ENCODE peak calls at places on chromosomes 16 and 17, in five cellular contexts. Q, E, B, C and S are unnamed samples.

GRCh38 chr17:43888548-43888947 is 18.8 kb downstream of the MPP2 start:
- DNase-seq in B (no peak), Q (no peak), C (no peak), E (no peak), S (no peak)

GRCh38 chr16:16014329-16015224 is 65.2 kb downstream of the ABCC1 start:
- DNase-seq in E (peak; percentile 93), Q (no peak), C (no peak), B (no peak), S (no peak)

GRCh38 chr16:68015681-68016080 is at the start of gene DPEP2NB:
- DNase-seq in B (no peak), Q (no peak), E (no peak), C (no peak), S (no peak)

GRCh38 chr17:76598004-76598439 is 12.4 kb upstream of the ST6GALNAC2 start:
- DNase-seq in B (no peak), C (no peak), E (peak; percentile 67), Q (no peak), S (no peak)

GRCh38 chr17:574061-574460 is 140.6 kb downstream of the VPS53 start:
- DNase-seq in E (no peak), C (no peak), Q (no peak), B (no peak), S (no peak)

GRCh38 chr17:35596530-35597233 is 9.6 kb downstream of the AP2B1 start:
- DNase-seq in E (no peak), B (no peak), C (peak; percentile 82), Q (no peak), S (no peak)

GRCh38 chr17:8477653-8478441 is 42.2 kb downstream of the NDEL1 start:
- DNase-seq in Q (no peak), E (peak; percentile 30), C (no peak), B (no peak), S (no peak)

GRCh38 chr17:12599185-12599920 is 66.3 kb upstream of the MYOCD start:
- DNase-seq in C (no peak), Q (no peak), B (no peak), E (no peak), S (no peak)

GRCh38 chr17:42780816-42781638 is 617 bp downstream of the WNK4 start:
- DNase-seq in B (no peak), Q (no peak), E (no peak), C (no peak), S (no peak)

GRCh38 chr16:27995378-27995777 is 68.1 kb downstream of the GSG1L start:
- DNase-seq in Q (no peak), E (no peak), B (no peak), C (no peak), S (no peak)

GRCh38 chr16:68356249-68356918 is 45.6 kb downstream of the PRMT7 start:
- DNase-seq in B (no peak), C (no peak), Q (peak; percentile 69), E (no peak), S (no peak)

GRCh38 chr17:4939554-4939803 is 367 bp downstream of the SLC25A11 start:
- DNase-seq in E (no peak), B (no peak), Q (no peak), C (no peak), S (no peak)
- TF ChIP-seq SUZ12 in E (no peak), B (no peak), Q (no peak), C (no peak), S (no peak)

DNA sequence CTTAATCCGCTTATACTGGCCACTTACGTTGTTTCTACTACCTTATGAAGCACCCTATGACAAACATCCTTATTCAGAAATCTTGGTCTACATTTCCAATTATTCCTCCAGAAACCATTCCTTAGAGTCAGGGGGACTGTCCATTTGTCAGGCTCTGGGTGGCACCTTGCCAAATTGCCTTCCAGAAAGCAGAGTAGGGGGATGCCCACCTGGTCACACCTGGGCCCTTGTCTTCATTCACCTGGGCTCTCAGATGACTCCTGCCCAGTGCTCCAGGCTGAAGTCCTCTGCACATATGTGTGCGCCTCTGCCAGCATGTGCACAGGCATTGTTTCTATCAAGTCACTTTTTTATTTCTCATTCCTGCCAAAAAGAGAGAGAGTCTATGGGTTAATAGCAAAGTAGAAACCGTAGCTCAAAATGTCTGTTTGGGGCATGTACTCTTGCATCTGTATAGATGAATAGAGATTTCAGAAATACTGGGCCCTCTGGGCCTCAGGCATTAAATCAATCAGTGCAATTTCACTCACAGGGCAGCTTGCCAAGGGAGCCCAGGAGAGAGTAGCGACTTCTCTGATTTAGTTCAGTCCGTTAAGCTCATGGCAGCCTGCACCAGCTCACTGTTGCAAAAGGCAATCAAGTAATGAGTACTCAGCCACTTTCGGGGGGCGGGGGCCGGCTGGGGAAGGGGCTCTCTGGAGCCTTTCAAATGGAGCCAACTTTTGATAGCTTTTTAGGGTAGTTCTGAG is 104.7 kb downstream of the SOCS1 start:
- DNase-seq in C (no peak), Q (no peak), B (no peak), E (no peak), S (no peak)
- TF ChIP-seq SUZ12 in C (no peak), Q (no peak), B (no peak), E (no peak), S (no peak)

GRCh38 chr16:13997933-13998332 is 73.2 kb upstream of the MRTFB start:
- DNase-seq in C (no peak), Q (peak; percentile 76), B (no peak), E (peak; percentile 48), S (no peak)
- TF ChIP-seq SUZ12 in C (no peak), Q (no peak), B (no peak), E (no peak), S (no peak)

GRCh38 chr17:77905766-77906165 is 52.7 kb upstream of the TNRC6C start:
- DNase-seq in B (no peak), C (no peak), Q (no peak), E (no peak), S (no peak)
- TF ChIP-seq SUZ12 in B (no peak), C (no peak), Q (no peak), E (no peak), S (no peak)